ENCODE peak calls at places on chromosomes 11 and 22, in five cellular contexts. One of them, this sample, is unnamed.

GRCh38 chr11:1515082-1516060 is 28.8 kb upstream of the MOB2 start:
- DNase-seq in fibroblast of the aortic adventitia: peak
- DNase-seq in T1000: peak
- DNase-seq in keratinocyte: no peak
- DNase-seq in activated CD4-positive, alpha-beta T cell treated with anti-CD3 and anti-CD28 coated beads, Interleukin-2, amount 50 U/mL, for 4 hours: peak
- DNase-seq in this sample: no peak

GRCh38 chr22:47340851-47341436 is 578.5 kb downstream of the TBC1D22A start:
- DNase-seq in fibroblast of the aortic adventitia: peak
- DNase-seq in T1000: no peak
- DNase-seq in keratinocyte: no peak
- DNase-seq in activated CD4-positive, alpha-beta T cell treated with anti-CD3 and anti-CD28 coated beads, Interleukin-2, amount 50 U/mL, for 4 hours: no peak
- DNase-seq in this sample: no peak

GRCh38 chr22:20403779-20404140 is 9.8 kb downstream of the ZNF74 start:
- DNase-seq in fibroblast of the aortic adventitia: no peak
- DNase-seq in T1000: no peak
- DNase-seq in keratinocyte: no peak
- DNase-seq in activated CD4-positive, alpha-beta T cell treated with anti-CD3 and anti-CD28 coated beads, Interleukin-2, amount 50 U/mL, for 4 hours: no peak
- DNase-seq in this sample: no peak

GRCh38 chr22:17548756-17549035 is 14.6 kb upstream of the SLC25A18 start:
- DNase-seq in fibroblast of the aortic adventitia: no peak
- DNase-seq in T1000: no peak
- DNase-seq in keratinocyte: no peak
- DNase-seq in activated CD4-positive, alpha-beta T cell treated with anti-CD3 and anti-CD28 coated beads, Interleukin-2, amount 50 U/mL, for 4 hours: no peak
- DNase-seq in this sample: no peak

GRCh38 chr11:46183819-46184218 is 62.6 kb upstream of the PHF21A start:
- DNase-seq in fibroblast of the aortic adventitia: peak
- DNase-seq in T1000: no peak
- DNase-seq in keratinocyte: peak
- DNase-seq in activated CD4-positive, alpha-beta T cell treated with anti-CD3 and anti-CD28 coated beads, Interleukin-2, amount 50 U/mL, for 4 hours: no peak
- DNase-seq in this sample: no peak

GRCh38 chr11:100890779-100891178 is 203.7 kb downstream of the ARHGAP42 start:
- DNase-seq in fibroblast of the aortic adventitia: peak
- DNase-seq in T1000: no peak
- DNase-seq in keratinocyte: no peak
- DNase-seq in activated CD4-positive, alpha-beta T cell treated with anti-CD3 and anti-CD28 coated beads, Interleukin-2, amount 50 U/mL, for 4 hours: no peak
- DNase-seq in this sample: peak

GRCh38 chr11:95682552-95682951 is 107.0 kb downstream of the FAM76B start:
- DNase-seq in fibroblast of the aortic adventitia: peak
- DNase-seq in T1000: no peak
- DNase-seq in keratinocyte: no peak
- DNase-seq in activated CD4-positive, alpha-beta T cell treated with anti-CD3 and anti-CD28 coated beads, Interleukin-2, amount 50 U/mL, for 4 hours: no peak
- DNase-seq in this sample: no peak

GRCh38 chr22:44861245-44861644 is 108.9 kb downstream of the ARHGAP8 start:
- DNase-seq in fibroblast of the aortic adventitia: no peak
- DNase-seq in T1000: no peak
- DNase-seq in keratinocyte: no peak
- DNase-seq in activated CD4-positive, alpha-beta T cell treated with anti-CD3 and anti-CD28 coated beads, Interleukin-2, amount 50 U/mL, for 4 hours: no peak
- DNase-seq in this sample: no peak

GRCh38 chr22:32512267-32512982 is 37.8 kb downstream of the FBXO7 start:
- DNase-seq in fibroblast of the aortic adventitia: no peak
- DNase-seq in T1000: no peak
- DNase-seq in keratinocyte: no peak
- DNase-seq in activated CD4-positive, alpha-beta T cell treated with anti-CD3 and anti-CD28 coated beads, Interleukin-2, amount 50 U/mL, for 4 hours: no peak
- DNase-seq in this sample: no peak